ENCODE peak calls at places on chromosomes 16 and 17, in five cellular contexts. One of them, this sample, is unnamed.

GRCh38 chr17:76161619-76162222 is 20.7 kb upstream of the FOXJ1 start:
- DNase-seq in IMR-90: no peak
- DNase-seq in HepG2: no peak
- DNase-seq in K562: peak; percentile 38
- DNase-seq in H1: no peak
- DNase-seq in this sample: no peak

GRCh38 chr17:32927201-32927723 is 691 bp upstream of the TMEM98 start:
- DNase-seq in IMR-90: peak; percentile 11
- DNase-seq in HepG2: peak; percentile 76
- DNase-seq in K562: no peak
- DNase-seq in H1: no peak
- DNase-seq in this sample: no peak

GRCh38 chr17:73855933-73856332 is 211.7 kb upstream of the SDK2 start:
- DNase-seq in IMR-90: no peak
- DNase-seq in HepG2: no peak
- DNase-seq in K562: no peak
- DNase-seq in H1: no peak
- DNase-seq in this sample: no peak

GRCh38 chr16:49608095-49608494 is 234.5 kb downstream of the C16orf78 start:
- DNase-seq in IMR-90: no peak
- DNase-seq in HepG2: no peak
- DNase-seq in K562: no peak
- DNase-seq in H1: no peak
- DNase-seq in this sample: no peak

GRCh38 chr16:57615813-57616212 is 12.6 kb upstream of the ADGRG1 start:
- DNase-seq in IMR-90: no peak
- DNase-seq in HepG2: no peak
- DNase-seq in K562: no peak
- DNase-seq in H1: no peak
- DNase-seq in this sample: no peak

GRCh38 chr16:22359679-22360078 is 14.7 kb downstream of the CDR2 start:
- DNase-seq in IMR-90: no peak
- DNase-seq in HepG2: no peak
- DNase-seq in K562: no peak
- DNase-seq in H1: no peak
- DNase-seq in this sample: no peak

GRCh38 chr17:50176559-50177471 is 11.0 kb downstream of the SGCA start:
- DNase-seq in IMR-90: no peak
- DNase-seq in HepG2: no peak
- DNase-seq in K562: no peak
- DNase-seq in H1: no peak
- DNase-seq in this sample: peak; percentile 46

GRCh38 chr16:75938818-75939217 is 212.5 kb upstream of the CPHXL start:
- DNase-seq in IMR-90: peak; percentile 67
- DNase-seq in HepG2: peak; percentile 43
- DNase-seq in K562: no peak
- DNase-seq in H1: no peak
- DNase-seq in this sample: no peak

GRCh38 chr16:68290455-68290854 is 20.3 kb downstream of the SLC7A6OS start:
- DNase-seq in IMR-90: no peak
- DNase-seq in HepG2: no peak
- DNase-seq in K562: no peak
- DNase-seq in H1: no peak
- DNase-seq in this sample: no peak

GRCh38 chr16:49575352-49576172 is 202.0 kb downstream of the C16orf78 start:
- DNase-seq in IMR-90: no peak
- DNase-seq in HepG2: no peak
- DNase-seq in K562: no peak
- DNase-seq in H1: no peak
- DNase-seq in this sample: no peak

GRCh38 chr17:77772461-77772897 is 186.0 kb upstream of the TNRC6C start:
- DNase-seq in IMR-90: peak; percentile 33
- DNase-seq in HepG2: peak; percentile 56
- DNase-seq in K562: peak; percentile 76
- DNase-seq in H1: peak; percentile 38
- DNase-seq in this sample: peak; percentile 86

GRCh38 chr17:36942631-36943125 is 5.4 kb downstream of the LHX1 start:
- DNase-seq in IMR-90: no peak
- DNase-seq in HepG2: no peak
- DNase-seq in K562: no peak
- DNase-seq in H1: no peak
- DNase-seq in this sample: no peak

GRCh38 chr16:74302341-74302740 is 5.7 kb downstream of the PSMD7 start:
- DNase-seq in IMR-90: no peak
- DNase-seq in HepG2: no peak
- DNase-seq in K562: no peak
- DNase-seq in H1: no peak
- DNase-seq in this sample: no peak

GRCh38 chr16:74298104-74298503 is 1.5 kb downstream of the PSMD7 start:
- DNase-seq in IMR-90: no peak
- DNase-seq in HepG2: no peak
- DNase-seq in K562: no peak
- DNase-seq in H1: no peak
- DNase-seq in this sample: no peak

GRCh38 chr16:74296465-74297295 is at the start of gene PSMD7:
- DNase-seq in IMR-90: peak; percentile 85
- DNase-seq in HepG2: peak; percentile 92
- DNase-seq in K562: peak; percentile 96
- DNase-seq in H1: peak; percentile 46
- DNase-seq in this sample: peak; percentile 95

GRCh38 chr16:74296120-74296464 is 522 bp upstream of the PSMD7 start:
- DNase-seq in IMR-90: no peak
- DNase-seq in HepG2: no peak
- DNase-seq in K562: no peak
- DNase-seq in H1: no peak
- DNase-seq in this sample: no peak

DNA sequence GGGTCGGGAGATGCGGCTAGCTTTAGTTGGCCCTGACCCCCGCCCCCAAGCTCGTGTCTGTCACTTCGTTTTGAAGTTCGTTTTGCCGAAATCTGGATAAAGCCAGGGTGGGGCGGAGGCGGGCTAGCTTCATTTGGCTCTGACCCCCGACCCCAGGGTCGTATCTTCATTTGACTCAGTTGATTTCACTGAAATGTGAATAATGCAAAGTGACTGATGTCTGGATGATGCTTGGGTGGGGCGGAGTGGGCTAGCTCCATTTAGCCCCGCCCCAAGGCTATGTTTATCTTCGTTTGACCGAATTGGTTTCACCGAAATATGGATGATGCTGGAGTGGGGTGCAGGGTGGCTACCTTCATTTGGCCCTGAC is 667 bp downstream of the PSMD7 start:
- DNase-seq in IMR-90: peak; percentile 19
- DNase-seq in HepG2: peak; percentile 24
- DNase-seq in K562: peak; percentile 66
- DNase-seq in H1: no peak
- DNase-seq in this sample: peak; percentile 61
- TF ChIP-seq MAFK in IMR-90: no peak
- TF ChIP-seq MAFK in HepG2: no peak
- TF ChIP-seq MAFK in K562: no peak
- TF ChIP-seq MAFK in H1: no peak
- TF ChIP-seq MAFK in this sample: no peak

GRCh38 chr16:12439443-12440232 is 364.0 kb downstream of the CPPED1 start:
- DNase-seq in IMR-90: no peak
- DNase-seq in HepG2: no peak
- DNase-seq in K562: no peak
- DNase-seq in H1: no peak
- DNase-seq in this sample: no peak
- TF ChIP-seq MAFK in IMR-90: no peak
- TF ChIP-seq MAFK in HepG2: no peak
- TF ChIP-seq MAFK in K562: no peak
- TF ChIP-seq MAFK in H1: no peak
- TF ChIP-seq MAFK in this sample: no peak

GRCh38 chr17:71917715-71918114 is 203.1 kb upstream of the SOX9 start:
- DNase-seq in IMR-90: no peak
- DNase-seq in HepG2: no peak
- DNase-seq in K562: no peak
- DNase-seq in H1: no peak
- DNase-seq in this sample: no peak

GRCh38 chr17:71919181-71919580 is 201.6 kb upstream of the SOX9 start:
- DNase-seq in IMR-90: no peak
- DNase-seq in HepG2: no peak
- DNase-seq in K562: no peak
- DNase-seq in H1: no peak
- DNase-seq in this sample: no peak

GRCh38 chr17:71922439-71922838 is 198.4 kb upstream of the SOX9 start:
- DNase-seq in IMR-90: peak; percentile 85
- DNase-seq in HepG2: no peak
- DNase-seq in K562: no peak
- DNase-seq in H1: no peak
- DNase-seq in this sample: no peak

GRCh38 chr17:71919896-71920295 is 200.9 kb upstream of the SOX9 start:
- DNase-seq in IMR-90: no peak
- DNase-seq in HepG2: no peak
- DNase-seq in K562: no peak
- DNase-seq in H1: no peak
- DNase-seq in this sample: no peak

DNA sequence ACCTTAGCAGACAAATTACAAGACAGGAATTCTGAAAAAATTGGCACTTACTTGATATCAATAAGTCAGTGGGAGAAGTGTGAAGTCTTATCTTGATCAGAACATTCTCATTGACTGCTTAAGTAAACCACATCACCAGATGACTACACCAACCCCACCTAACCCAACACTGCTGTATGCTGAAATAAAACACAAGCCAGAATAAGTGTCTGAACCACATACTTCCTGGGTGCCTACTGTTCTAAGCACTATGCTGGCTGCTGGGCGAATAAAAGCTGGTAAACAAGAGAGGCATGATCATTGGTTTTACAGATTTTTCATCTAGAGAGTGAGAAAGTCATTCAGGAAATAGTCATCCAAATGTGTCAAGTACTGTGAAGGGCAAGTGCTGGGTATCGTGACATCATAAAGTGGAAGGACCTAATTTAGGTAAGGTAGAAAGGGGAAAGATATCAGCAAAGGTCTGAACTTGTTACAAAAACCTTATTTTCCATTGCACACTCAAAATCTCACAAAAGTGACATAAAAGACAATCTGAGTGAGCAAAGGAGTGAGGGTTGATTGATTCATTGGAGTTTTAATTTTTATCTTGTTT is 199.0 kb upstream of the SOX9 start:
- DNase-seq in IMR-90: no peak
- DNase-seq in HepG2: no peak
- DNase-seq in K562: no peak
- DNase-seq in H1: no peak
- DNase-seq in this sample: no peak
- TF ChIP-seq MAFK in IMR-90: no peak
- TF ChIP-seq MAFK in HepG2: no peak
- TF ChIP-seq MAFK in K562: no peak
- TF ChIP-seq MAFK in H1: no peak
- TF ChIP-seq MAFK in this sample: no peak

DNA sequence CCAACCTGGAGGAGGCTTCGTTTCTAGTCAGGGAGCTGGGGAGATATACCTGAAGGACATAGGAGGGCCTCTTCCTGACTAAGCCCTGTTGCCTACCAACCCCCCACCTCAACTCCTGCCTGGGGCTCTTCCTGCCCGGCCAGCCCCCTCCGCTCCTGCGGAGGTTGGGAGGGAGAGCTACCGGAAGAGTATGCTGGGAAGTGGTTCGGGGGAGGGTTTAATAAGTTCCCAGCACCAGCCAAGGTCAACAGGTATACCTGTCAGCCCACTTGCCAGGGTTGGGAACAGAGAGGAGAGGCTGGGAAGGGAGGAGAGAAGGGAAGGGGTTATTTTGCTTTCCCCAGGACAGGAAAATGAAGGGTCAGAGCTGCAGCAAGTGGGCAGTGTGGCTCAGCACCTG is 4.7 kb downstream of the PPP1R1B start:
- DNase-seq in IMR-90: no peak
- DNase-seq in HepG2: no peak
- DNase-seq in K562: no peak
- DNase-seq in H1: no peak
- DNase-seq in this sample: no peak
- TF ChIP-seq MAFK in IMR-90: no peak
- TF ChIP-seq MAFK in HepG2: no peak
- TF ChIP-seq MAFK in K562: no peak
- TF ChIP-seq MAFK in H1: no peak
- TF ChIP-seq MAFK in this sample: no peak

GRCh38 chr16:58628845-58629680 is 563 bp downstream of the CNOT1 start:
- DNase-seq in IMR-90: peak; percentile 8
- DNase-seq in HepG2: peak; percentile 55
- DNase-seq in K562: peak; percentile 83
- DNase-seq in H1: no peak
- DNase-seq in this sample: peak; percentile 34
- TF ChIP-seq MAFK in IMR-90: no peak
- TF ChIP-seq MAFK in HepG2: no peak
- TF ChIP-seq MAFK in K562: no peak
- TF ChIP-seq MAFK in H1: no peak
- TF ChIP-seq MAFK in this sample: no peak

DNA sequence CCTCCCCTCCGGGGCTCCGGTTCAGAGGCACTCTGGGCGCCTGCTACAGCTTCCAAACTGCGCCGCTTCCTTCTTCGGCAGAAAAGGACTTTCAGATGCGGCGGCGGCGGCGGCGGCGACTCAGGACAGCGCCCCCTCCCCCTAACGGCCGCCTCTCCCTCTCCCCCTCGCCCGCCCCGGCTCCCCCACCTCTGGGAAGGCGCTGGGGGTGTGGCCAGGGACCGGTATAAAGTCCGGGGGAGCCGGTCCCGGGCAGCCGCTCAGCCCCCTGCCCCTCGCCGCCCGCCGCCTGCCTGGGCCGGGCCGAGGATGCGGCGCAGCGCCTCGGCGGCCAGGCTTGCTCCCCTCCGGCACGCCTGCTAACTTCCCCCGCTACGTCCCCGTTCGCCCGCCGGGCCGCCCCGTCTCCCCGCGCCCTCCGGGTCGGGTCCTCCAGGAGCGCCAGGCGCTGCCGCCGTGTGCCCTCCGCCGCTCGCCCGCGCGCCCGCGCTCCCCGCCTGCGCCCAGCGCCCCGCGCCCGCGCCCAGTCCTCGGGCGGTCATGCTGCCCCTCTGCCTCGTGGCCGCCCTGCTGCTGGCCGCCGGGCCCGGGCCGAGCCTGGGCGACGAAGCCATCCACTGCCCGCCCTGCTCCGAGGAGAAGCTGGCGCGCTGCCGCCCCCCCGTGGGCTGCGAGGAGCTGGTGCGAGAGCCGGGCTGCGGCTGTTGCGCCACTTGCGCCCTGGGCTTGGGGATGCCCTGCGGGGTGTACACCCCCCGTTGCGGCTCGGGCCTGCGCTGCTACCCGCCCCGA is at the start of gene IGFBP4:
- DNase-seq in IMR-90: peak; percentile 71
- DNase-seq in HepG2: peak; percentile 69
- DNase-seq in K562: peak; percentile 86
- DNase-seq in H1: no peak
- DNase-seq in this sample: peak; percentile 88
- TF ChIP-seq MAFK in IMR-90: no peak
- TF ChIP-seq MAFK in HepG2: no peak
- TF ChIP-seq MAFK in K562: no peak
- TF ChIP-seq MAFK in H1: no peak
- TF ChIP-seq MAFK in this sample: no peak

GRCh38 chr17:14396542-14396941 is 95.7 kb downstream of the HS3ST3B1 start:
- DNase-seq in IMR-90: peak; percentile 34
- DNase-seq in HepG2: no peak
- DNase-seq in K562: no peak
- DNase-seq in H1: no peak
- DNase-seq in this sample: peak; percentile 14
- TF ChIP-seq MAFK in IMR-90: no peak
- TF ChIP-seq MAFK in HepG2: no peak
- TF ChIP-seq MAFK in K562: no peak
- TF ChIP-seq MAFK in H1: no peak
- TF ChIP-seq MAFK in this sample: no peak

This sample was measured in A549.